ENCODE peak calls at places on chromosome 19, in six cellular contexts. L is WERI-Rb-1; R is C1 segment of cervical spinal cord; Q is MCF 10A; A is M059J; P is stimulated activated CD4-positive, alpha-beta T cell treated with anti-CD3 and anti-CD28 coated beads, Interleukin-12 subunit alpha, Interleukin-12 subunit beta, amount 100 ng/mL, for 4 hours. S is an unnamed sample.

GRCh38 chr19:2841858-2842574 is 741 bp downstream of the ZNF555 start:
- DNase-seq in L (no peak), A (no peak), R (no peak), Q (no peak), P (no peak), S (no peak)

GRCh38 chr19:10520652-10521318 is 3.5 kb upstream of the S1PR5 start:
- DNase-seq in L (no peak), P (no peak), A (no peak), Q (peak), R (no peak), S (no peak)

GRCh38 chr19:19653597-19654147 is 9.8 kb downstream of the ATP13A1 start:
- DNase-seq in Q (no peak), L (no peak), A (no peak), R (no peak), P (no peak), S (no peak)

GRCh38 chr19:46480409-46480808 is 9.0 kb upstream of the PNMA8A start:
- DNase-seq in A (no peak), L (no peak), R (no peak), P (no peak), Q (no peak), S (no peak)

GRCh38 chr19:16315825-16316505 is 8.7 kb upstream of the KLF2 start:
- DNase-seq in Q (peak), A (peak), L (no peak), P (no peak), R (no peak), S (no peak)

GRCh38 chr19:35249146-35249847 is 495 bp downstream of the LSR start:
- DNase-seq in A (no peak), R (no peak), L (peak), P (no peak), Q (peak), S (no peak)

GRCh38 chr19:36573948-36574726 is 1.0 kb upstream of the ZNF529 start:
- DNase-seq in Q (peak), A (peak), R (no peak), L (no peak), P (no peak), S (no peak)

GRCh38 chr19:43634877-43635560 is 4.6 kb downstream of the CADM4 start:
- DNase-seq in L (no peak), P (no peak), R (peak), A (no peak), Q (no peak), S (no peak)

GRCh38 chr19:58009301-58009665 is 6.7 kb upstream of the ZNF606 start:
- DNase-seq in Q (no peak), A (peak), L (no peak), R (no peak), P (no peak), S (no peak)

GRCh38 chr19:2084993-2085720 is 11.0 kb downstream of the MOB3A start:
- DNase-seq in A (peak), R (no peak), Q (peak), P (peak), L (no peak), S (peak)

GRCh38 chr19:17772172-17772571 is 20.9 kb downstream of the FCHO1 start:
- DNase-seq in R (no peak), P (no peak), Q (peak), A (peak), L (no peak), S (no peak)

GRCh38 chr19:18648971-18649310 is 12.1 kb downstream of the KLHL26 start:
- DNase-seq in R (no peak), P (no peak), Q (no peak), L (no peak), A (no peak), S (no peak)

GRCh38 chr19:41882568-41883462 is at the start of gene ARHGEF1:
- DNase-seq in A (peak), P (peak), L (no peak), Q (peak), R (no peak), S (no peak)